ENCODE peak calls at places on chromosomes 16 and 17, in eight cellular contexts. One of them, this sample, is unnamed.

GRCh38 chr17:17970699-17971430 is 1.3 kb downstream of the TOM1L2 start:
- DNase-seq in naive thymus-derived CD8-positive, alpha-beta T cell: no peak
- DNase-seq in endothelial cell: no peak
- DNase-seq in frontal cortex: no peak
- DNase-seq in RWPE1: no peak
- DNase-seq in activated effector memory CD4-positive, alpha-beta T cell treated with Interleukin-2 at 50 U/mL for 16 hours: no peak
- DNase-seq in NCI-H1436: no peak
- DNase-seq in left colon: no peak
- DNase-seq in this sample: no peak

GRCh38 chr16:4306439-4307214 is 9.2 kb upstream of the GLIS2 start:
- DNase-seq in naive thymus-derived CD8-positive, alpha-beta T cell: peak
- DNase-seq in endothelial cell: no peak
- DNase-seq in frontal cortex: peak
- DNase-seq in RWPE1: no peak
- DNase-seq in activated effector memory CD4-positive, alpha-beta T cell treated with Interleukin-2 at 50 U/mL for 16 hours: peak
- DNase-seq in NCI-H1436: peak
- DNase-seq in left colon: peak
- DNase-seq in this sample: no peak

GRCh38 chr17:58865301-58865700 is 109.6 kb downstream of the PPM1E start:
- DNase-seq in naive thymus-derived CD8-positive, alpha-beta T cell: no peak
- DNase-seq in endothelial cell: no peak
- DNase-seq in frontal cortex: no peak
- DNase-seq in RWPE1: no peak
- DNase-seq in activated effector memory CD4-positive, alpha-beta T cell treated with Interleukin-2 at 50 U/mL for 16 hours: no peak
- DNase-seq in NCI-H1436: no peak
- DNase-seq in left colon: no peak
- DNase-seq in this sample: no peak

GRCh38 chr17:66466933-66467367 is 164.5 kb downstream of the PRKCA start:
- DNase-seq in naive thymus-derived CD8-positive, alpha-beta T cell: no peak
- DNase-seq in endothelial cell: no peak
- DNase-seq in frontal cortex: no peak
- DNase-seq in RWPE1: peak
- DNase-seq in activated effector memory CD4-positive, alpha-beta T cell treated with Interleukin-2 at 50 U/mL for 16 hours: no peak
- DNase-seq in NCI-H1436: no peak
- DNase-seq in left colon: no peak
- DNase-seq in this sample: no peak

GRCh38 chr16:73092236-73092781 is 44.4 kb upstream of the ZFHX3 start:
- DNase-seq in naive thymus-derived CD8-positive, alpha-beta T cell: no peak
- DNase-seq in endothelial cell: peak
- DNase-seq in frontal cortex: no peak
- DNase-seq in RWPE1: no peak
- DNase-seq in activated effector memory CD4-positive, alpha-beta T cell treated with Interleukin-2 at 50 U/mL for 16 hours: no peak
- DNase-seq in NCI-H1436: no peak
- DNase-seq in left colon: no peak
- DNase-seq in this sample: no peak

GRCh38 chr17:43768382-43768781 is 9.8 kb upstream of the SOST start:
- DNase-seq in naive thymus-derived CD8-positive, alpha-beta T cell: no peak
- DNase-seq in endothelial cell: no peak
- DNase-seq in frontal cortex: no peak
- DNase-seq in RWPE1: no peak
- DNase-seq in activated effector memory CD4-positive, alpha-beta T cell treated with Interleukin-2 at 50 U/mL for 16 hours: no peak
- DNase-seq in NCI-H1436: no peak
- DNase-seq in left colon: peak
- DNase-seq in this sample: no peak

GRCh38 chr16:89484923-89485679 is 5.3 kb downstream of the ANKRD11 start:
- DNase-seq in naive thymus-derived CD8-positive, alpha-beta T cell: peak
- DNase-seq in endothelial cell: no peak
- DNase-seq in frontal cortex: no peak
- DNase-seq in RWPE1: no peak
- DNase-seq in activated effector memory CD4-positive, alpha-beta T cell treated with Interleukin-2 at 50 U/mL for 16 hours: no peak
- DNase-seq in NCI-H1436: no peak
- DNase-seq in left colon: peak
- DNase-seq in this sample: no peak

GRCh38 chr17:16585796-16586195 is 16.8 kb upstream of the ZNF287 start:
- DNase-seq in naive thymus-derived CD8-positive, alpha-beta T cell: no peak
- DNase-seq in endothelial cell: no peak
- DNase-seq in frontal cortex: no peak
- DNase-seq in RWPE1: no peak
- DNase-seq in activated effector memory CD4-positive, alpha-beta T cell treated with Interleukin-2 at 50 U/mL for 16 hours: no peak
- DNase-seq in NCI-H1436: no peak
- DNase-seq in left colon: no peak
- DNase-seq in this sample: no peak

GRCh38 chr16:66899945-66900688 is 18.6 kb downstream of the CDH16 start:
- DNase-seq in naive thymus-derived CD8-positive, alpha-beta T cell: no peak
- DNase-seq in endothelial cell: peak
- DNase-seq in frontal cortex: no peak
- DNase-seq in RWPE1: peak
- DNase-seq in activated effector memory CD4-positive, alpha-beta T cell treated with Interleukin-2 at 50 U/mL for 16 hours: no peak
- DNase-seq in NCI-H1436: peak
- DNase-seq in left colon: peak
- DNase-seq in this sample: no peak

GRCh38 chr16:10386517-10387377 is 886 bp downstream of the ATF7IP2 start:
- DNase-seq in naive thymus-derived CD8-positive, alpha-beta T cell: no peak
- DNase-seq in endothelial cell: no peak
- DNase-seq in frontal cortex: no peak
- DNase-seq in RWPE1: no peak
- DNase-seq in activated effector memory CD4-positive, alpha-beta T cell treated with Interleukin-2 at 50 U/mL for 16 hours: no peak
- DNase-seq in NCI-H1436: no peak
- DNase-seq in left colon: no peak
- DNase-seq in this sample: no peak

GRCh38 chr17:162689-163088 is 18.8 kb downstream of the DOC2B start:
- DNase-seq in naive thymus-derived CD8-positive, alpha-beta T cell: no peak
- DNase-seq in endothelial cell: no peak
- DNase-seq in frontal cortex: no peak
- DNase-seq in RWPE1: no peak
- DNase-seq in activated effector memory CD4-positive, alpha-beta T cell treated with Interleukin-2 at 50 U/mL for 16 hours: no peak
- DNase-seq in NCI-H1436: no peak
- DNase-seq in left colon: no peak
- DNase-seq in this sample: no peak

GRCh38 chr17:70390059-70390458 is 220.7 kb downstream of the KCNJ2 start:
- DNase-seq in naive thymus-derived CD8-positive, alpha-beta T cell: no peak
- DNase-seq in endothelial cell: no peak
- DNase-seq in frontal cortex: no peak
- DNase-seq in RWPE1: no peak
- DNase-seq in activated effector memory CD4-positive, alpha-beta T cell treated with Interleukin-2 at 50 U/mL for 16 hours: no peak
- DNase-seq in NCI-H1436: no peak
- DNase-seq in left colon: no peak
- DNase-seq in this sample: no peak

GRCh38 chr16:24747425-24747824 is 18.0 kb downstream of the TNRC6A start:
- DNase-seq in naive thymus-derived CD8-positive, alpha-beta T cell: no peak
- DNase-seq in endothelial cell: no peak
- DNase-seq in frontal cortex: no peak
- DNase-seq in RWPE1: no peak
- DNase-seq in activated effector memory CD4-positive, alpha-beta T cell treated with Interleukin-2 at 50 U/mL for 16 hours: no peak
- DNase-seq in NCI-H1436: no peak
- DNase-seq in left colon: no peak
- DNase-seq in this sample: no peak

GRCh38 chr17:35254107-35254802 is 11.4 kb downstream of the SLFN5 start:
- DNase-seq in naive thymus-derived CD8-positive, alpha-beta T cell: no peak
- DNase-seq in endothelial cell: peak
- DNase-seq in frontal cortex: no peak
- DNase-seq in RWPE1: peak
- DNase-seq in activated effector memory CD4-positive, alpha-beta T cell treated with Interleukin-2 at 50 U/mL for 16 hours: no peak
- DNase-seq in NCI-H1436: no peak
- DNase-seq in left colon: peak
- DNase-seq in this sample: no peak

GRCh38 chr17:46898364-46898763 is 24.6 kb upstream of the GOSR2 start:
- DNase-seq in naive thymus-derived CD8-positive, alpha-beta T cell: no peak
- DNase-seq in endothelial cell: no peak
- DNase-seq in frontal cortex: no peak
- DNase-seq in RWPE1: no peak
- DNase-seq in activated effector memory CD4-positive, alpha-beta T cell treated with Interleukin-2 at 50 U/mL for 16 hours: no peak
- DNase-seq in NCI-H1436: no peak
- DNase-seq in left colon: no peak
- DNase-seq in this sample: no peak

GRCh38 chr16:17561056-17561455 is 90.3 kb upstream of the XYLT1 start:
- DNase-seq in naive thymus-derived CD8-positive, alpha-beta T cell: no peak
- DNase-seq in endothelial cell: no peak
- DNase-seq in frontal cortex: no peak
- DNase-seq in RWPE1: no peak
- DNase-seq in activated effector memory CD4-positive, alpha-beta T cell treated with Interleukin-2 at 50 U/mL for 16 hours: no peak
- DNase-seq in NCI-H1436: no peak
- DNase-seq in left colon: no peak
- DNase-seq in this sample: no peak

This sample was measured in dorsolateral prefrontal cortex.